ENCODE peak calls at places on chromosomes 11 and 22, in eight cellular contexts. One of them, this sample, is unnamed.

GRCh38 chr22:45636668-45637067 is 35.0 kb upstream of the ATXN10 start:
- DNase-seq in uterus: no peak
- DNase-seq in hepatocyte: no peak
- DNase-seq in astrocyte: no peak
- DNase-seq in lung: no peak
- DNase-seq in tibial artery: no peak
- DNase-seq in IMR-90: no peak
- DNase-seq in cardiac muscle cell: no peak
- DNase-seq in this sample: no peak

GRCh38 chr11:65003282-65003681 is 6.5 kb upstream of the BATF2 start:
- DNase-seq in tibial artery: no peak
- DNase-seq in IMR-90: peak
- DNase-seq in lung: no peak
- DNase-seq in hepatocyte: no peak
- DNase-seq in uterus: no peak
- DNase-seq in astrocyte: peak
- DNase-seq in cardiac muscle cell: peak
- DNase-seq in this sample: peak

GRCh38 chr11:20132667-20133039 is 27.6 kb downstream of the DBX1 start:
- DNase-seq in uterus: no peak
- DNase-seq in astrocyte: no peak
- DNase-seq in tibial artery: no peak
- DNase-seq in IMR-90: no peak
- DNase-seq in cardiac muscle cell: no peak
- DNase-seq in hepatocyte: no peak
- DNase-seq in lung: no peak
- DNase-seq in this sample: no peak

GRCh38 chr11:11531127-11531526 is 90.7 kb downstream of the GALNT18 start:
- DNase-seq in hepatocyte: no peak
- DNase-seq in astrocyte: no peak
- DNase-seq in IMR-90: no peak
- DNase-seq in tibial artery: no peak
- DNase-seq in lung: no peak
- DNase-seq in uterus: no peak
- DNase-seq in cardiac muscle cell: no peak
- DNase-seq in this sample: no peak

GRCh38 chr22:31272522-31273446 is 19.5 kb downstream of the PIK3IP1 start:
- DNase-seq in IMR-90: peak
- DNase-seq in tibial artery: peak
- DNase-seq in lung: peak
- DNase-seq in hepatocyte: peak
- DNase-seq in astrocyte: no peak
- DNase-seq in uterus: peak
- DNase-seq in cardiac muscle cell: peak
- DNase-seq in this sample: peak

GRCh38 chr11:103602846-103603245 is 433.6 kb upstream of the DDI1 start:
- DNase-seq in IMR-90: no peak
- DNase-seq in lung: no peak
- DNase-seq in uterus: no peak
- DNase-seq in cardiac muscle cell: no peak
- DNase-seq in astrocyte: no peak
- DNase-seq in hepatocyte: no peak
- DNase-seq in tibial artery: no peak
- DNase-seq in this sample: no peak

GRCh38 chr22:49006207-49007012 is 821.3 kb downstream of the BRD1 start:
- DNase-seq in hepatocyte: peak
- DNase-seq in lung: no peak
- DNase-seq in uterus: no peak
- DNase-seq in astrocyte: no peak
- DNase-seq in cardiac muscle cell: no peak
- DNase-seq in tibial artery: peak
- DNase-seq in IMR-90: no peak
- DNase-seq in this sample: no peak

GRCh38 chr11:4891996-4892640 is 10.4 kb downstream of the OR51T1 start:
- DNase-seq in cardiac muscle cell: no peak
- DNase-seq in uterus: no peak
- DNase-seq in astrocyte: peak
- DNase-seq in IMR-90: peak
- DNase-seq in tibial artery: no peak
- DNase-seq in lung: no peak
- DNase-seq in hepatocyte: peak
- DNase-seq in this sample: peak

GRCh38 chr22:50184004-50184461 is 1.7 kb upstream of the TRABD start:
- DNase-seq in uterus: peak
- DNase-seq in astrocyte: peak
- DNase-seq in cardiac muscle cell: peak
- DNase-seq in hepatocyte: peak
- DNase-seq in tibial artery: peak
- DNase-seq in lung: peak
- DNase-seq in IMR-90: peak
- DNase-seq in this sample: no peak

GRCh38 chr11:19524171-19524671 is 188.4 kb upstream of the NAV2 start:
- DNase-seq in hepatocyte: peak
- DNase-seq in tibial artery: no peak
- DNase-seq in IMR-90: peak
- DNase-seq in lung: no peak
- DNase-seq in cardiac muscle cell: peak
- DNase-seq in astrocyte: no peak
- DNase-seq in uterus: no peak
- DNase-seq in this sample: peak

GRCh38 chr11:116234989-116235567 is 537.7 kb downstream of the BUD13 start:
- DNase-seq in hepatocyte: no peak
- DNase-seq in tibial artery: no peak
- DNase-seq in cardiac muscle cell: no peak
- DNase-seq in IMR-90: no peak
- DNase-seq in lung: no peak
- DNase-seq in astrocyte: no peak
- DNase-seq in uterus: no peak
- DNase-seq in this sample: no peak

GRCh38 chr11:35162795-35163194 is 23.8 kb downstream of the CD44 start:
- DNase-seq in hepatocyte: no peak
- DNase-seq in IMR-90: peak
- DNase-seq in tibial artery: no peak
- DNase-seq in astrocyte: no peak
- DNase-seq in uterus: no peak
- DNase-seq in lung: no peak
- DNase-seq in cardiac muscle cell: no peak
- DNase-seq in this sample: no peak

GRCh38 chr11:134762248-134763029 is 350.4 kb upstream of the B3GAT1 start:
- DNase-seq in tibial artery: no peak
- DNase-seq in uterus: no peak
- DNase-seq in IMR-90: peak
- DNase-seq in astrocyte: no peak
- DNase-seq in lung: peak
- DNase-seq in hepatocyte: no peak
- DNase-seq in cardiac muscle cell: no peak
- DNase-seq in this sample: no peak

GRCh38 chr22:30947163-30947820 is 21.3 kb downstream of the MORC2 start:
- DNase-seq in tibial artery: peak
- DNase-seq in lung: no peak
- DNase-seq in cardiac muscle cell: no peak
- DNase-seq in hepatocyte: peak
- DNase-seq in uterus: peak
- DNase-seq in IMR-90: no peak
- DNase-seq in astrocyte: no peak
- DNase-seq in this sample: no peak

GRCh38 chr22:44218071-44218470 is 37.3 kb downstream of the PARVG start:
- DNase-seq in cardiac muscle cell: no peak
- DNase-seq in hepatocyte: no peak
- DNase-seq in tibial artery: no peak
- DNase-seq in uterus: no peak
- DNase-seq in IMR-90: no peak
- DNase-seq in astrocyte: no peak
- DNase-seq in lung: no peak
- DNase-seq in this sample: no peak

GRCh38 chr11:107545101-107545514 is 20.4 kb downstream of the ALKBH8 start:
- DNase-seq in tibial artery: no peak
- DNase-seq in uterus: no peak
- DNase-seq in IMR-90: peak
- DNase-seq in cardiac muscle cell: no peak
- DNase-seq in hepatocyte: no peak
- DNase-seq in astrocyte: peak
- DNase-seq in lung: no peak
- DNase-seq in this sample: peak

GRCh38 chr11:73453562-73453961 is 77.4 kb downstream of the RELT start:
- DNase-seq in cardiac muscle cell: no peak
- DNase-seq in IMR-90: peak
- DNase-seq in uterus: no peak
- DNase-seq in tibial artery: peak
- DNase-seq in hepatocyte: no peak
- DNase-seq in astrocyte: no peak
- DNase-seq in lung: no peak
- DNase-seq in this sample: no peak

GRCh38 chr11:121576531-121576930 is 123.8 kb upstream of the SORL1-AS1 start:
- DNase-seq in IMR-90: no peak
- DNase-seq in astrocyte: no peak
- DNase-seq in lung: no peak
- DNase-seq in cardiac muscle cell: no peak
- DNase-seq in tibial artery: peak
- DNase-seq in uterus: peak
- DNase-seq in hepatocyte: no peak
- DNase-seq in this sample: no peak

GRCh38 chr22:46030241-46030880 is 53.4 kb upstream of the WNT7B start:
- DNase-seq in astrocyte: no peak
- DNase-seq in IMR-90: no peak
- DNase-seq in lung: no peak
- DNase-seq in hepatocyte: no peak
- DNase-seq in tibial artery: no peak
- DNase-seq in cardiac muscle cell: no peak
- DNase-seq in uterus: peak
- DNase-seq in this sample: no peak

DNA sequence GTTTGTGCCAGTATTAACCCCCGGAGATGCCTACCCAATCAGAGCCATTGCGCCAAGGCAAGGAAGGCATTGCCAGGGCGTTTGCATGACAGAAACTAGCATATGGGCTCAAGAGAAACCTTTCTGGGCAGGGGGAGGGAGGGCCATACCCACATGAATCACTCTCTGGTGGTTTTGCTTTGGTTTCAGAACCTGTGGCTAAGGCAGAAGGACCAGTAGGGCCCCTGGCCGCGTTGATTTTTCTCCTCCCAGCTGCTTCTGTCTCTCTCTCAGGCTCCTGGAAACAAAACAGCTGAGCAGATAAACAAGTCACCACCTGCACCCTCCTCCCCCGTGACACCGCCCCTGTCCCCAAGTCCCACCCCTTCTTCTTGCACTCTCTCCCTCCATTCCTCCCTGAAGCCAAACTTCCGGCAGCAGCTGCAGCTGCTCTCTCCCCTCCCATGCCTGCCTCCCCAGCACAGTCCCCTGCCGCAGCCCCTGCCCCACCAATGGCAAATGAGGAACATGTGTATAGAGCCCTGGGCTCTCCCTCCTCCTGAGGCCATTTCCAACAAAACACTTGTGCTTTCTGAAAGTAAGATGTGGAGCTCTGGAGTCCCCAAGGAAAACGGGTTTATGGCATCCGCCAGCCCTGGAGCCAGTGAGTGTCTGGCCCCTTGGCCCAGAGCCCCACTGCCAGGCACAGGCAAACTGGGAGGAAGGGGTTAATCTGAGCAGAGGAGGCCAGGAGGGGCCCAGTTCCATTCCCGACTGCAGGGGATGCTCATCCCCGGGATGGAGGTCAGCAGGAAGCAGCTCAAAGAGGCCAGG is 39.0 kb upstream of the ADA2 start:
- DNase-seq in cardiac muscle cell: peak
- DNase-seq in uterus: peak
- DNase-seq in IMR-90: no peak
- DNase-seq in hepatocyte: peak
- DNase-seq in astrocyte: peak
- DNase-seq in lung: peak
- DNase-seq in tibial artery: no peak
- DNase-seq in this sample: no peak
- H3K27ac ChIP-seq in cardiac muscle cell: peak
- H3K27ac ChIP-seq in uterus: peak
- H3K27ac ChIP-seq in IMR-90: no peak
- H3K27ac ChIP-seq in hepatocyte: peak
- H3K27ac ChIP-seq in astrocyte: no peak
- H3K27ac ChIP-seq in lung: no peak
- H3K27ac ChIP-seq in tibial artery: no peak
- H3K27ac ChIP-seq in this sample: no peak

GRCh38 chr11:112962854-112963367 is 1.7 kb downstream of the NCAM1 start:
- DNase-seq in astrocyte: no peak
- DNase-seq in tibial artery: peak
- DNase-seq in IMR-90: no peak
- DNase-seq in hepatocyte: peak
- DNase-seq in uterus: peak
- DNase-seq in lung: no peak
- DNase-seq in cardiac muscle cell: peak
- DNase-seq in this sample: no peak
- TF ChIP-seq CTCF in astrocyte: no peak
- TF ChIP-seq CTCF in tibial artery: no peak
- TF ChIP-seq CTCF in IMR-90: no peak
- TF ChIP-seq CTCF in hepatocyte: no peak
- TF ChIP-seq CTCF in uterus: peak
- TF ChIP-seq CTCF in lung: no peak
- TF ChIP-seq CTCF in cardiac muscle cell: no peak
- TF ChIP-seq CTCF in this sample: no peak

GRCh38 chr22:37865510-37865909 is 16.3 kb downstream of the EIF3L start:
- DNase-seq in hepatocyte: no peak
- DNase-seq in uterus: no peak
- DNase-seq in astrocyte: no peak
- DNase-seq in lung: no peak
- DNase-seq in tibial artery: no peak
- DNase-seq in IMR-90: no peak
- DNase-seq in cardiac muscle cell: no peak
- DNase-seq in this sample: no peak

DNA sequence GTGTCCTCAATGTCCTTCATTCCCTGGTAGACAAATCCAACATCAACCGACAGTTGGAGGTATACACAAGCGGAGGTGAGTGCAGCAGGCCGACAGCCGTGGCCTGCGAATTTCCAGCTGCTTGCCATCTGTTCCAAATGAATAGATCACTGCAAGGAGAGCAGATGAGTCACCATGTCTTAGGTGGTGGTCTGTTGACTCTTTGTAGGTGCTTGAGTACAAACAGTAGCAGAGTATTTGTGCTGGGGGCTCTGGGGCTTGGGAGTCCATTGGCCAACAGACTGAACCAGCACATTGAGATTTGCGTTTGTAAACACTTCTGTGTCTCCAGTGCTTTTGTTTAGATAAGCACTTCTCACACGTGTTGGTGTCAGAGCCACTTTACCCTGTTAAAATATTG is 21.1 kb downstream of the EIF3L start:
- DNase-seq in lung: no peak
- DNase-seq in astrocyte: peak
- DNase-seq in hepatocyte: no peak
- DNase-seq in cardiac muscle cell: no peak
- DNase-seq in IMR-90: peak
- DNase-seq in tibial artery: no peak
- DNase-seq in uterus: no peak
- DNase-seq in this sample: no peak
- H3K27ac ChIP-seq in lung: no peak
- H3K27ac ChIP-seq in astrocyte: no peak
- H3K27ac ChIP-seq in hepatocyte: no peak
- H3K27ac ChIP-seq in cardiac muscle cell: no peak
- H3K27ac ChIP-seq in IMR-90: no peak
- H3K27ac ChIP-seq in tibial artery: no peak
- H3K27ac ChIP-seq in uterus: no peak
- H3K27ac ChIP-seq in this sample: no peak

GRCh38 chr11:26227311-26227710 is 104.6 kb upstream of the ANO3 start:
- DNase-seq in IMR-90: peak
- DNase-seq in hepatocyte: peak
- DNase-seq in uterus: no peak
- DNase-seq in cardiac muscle cell: peak
- DNase-seq in astrocyte: peak
- DNase-seq in lung: no peak
- DNase-seq in tibial artery: no peak
- DNase-seq in this sample: peak
- TF ChIP-seq CTCF in IMR-90: peak
- TF ChIP-seq CTCF in hepatocyte: peak
- TF ChIP-seq CTCF in uterus: peak
- TF ChIP-seq CTCF in cardiac muscle cell: peak
- TF ChIP-seq CTCF in astrocyte: peak
- TF ChIP-seq CTCF in lung: no peak
- TF ChIP-seq CTCF in tibial artery: peak
- TF ChIP-seq CTCF in this sample: peak